ENCODE peak calls at places on chromosomes 5 and 9, in five cellular contexts. H is HFF-Myc, X is AG09309, I is Calu3, R is GM12865. V is an unnamed sample.

GRCh38 chr9:93612796-93613154 is 36.4 kb downstream of the PHF2 start:
- DNase-seq in X (no peak), I (no peak), H (no peak), R (peak), V (peak)

GRCh38 chr9:77015291-77016048 is 4.0 kb upstream of the FOXB2 start:
- DNase-seq in H (no peak), X (no peak), R (no peak), I (no peak), V (peak)

GRCh38 chr5:139186293-139186692 is 11.9 kb downstream of the SIL1 start:
- DNase-seq in I (no peak), X (no peak), H (no peak), R (no peak), V (no peak)

GRCh38 chr5:151881626-151882225 is 42.9 kb downstream of the GLRA1 start:
- DNase-seq in X (no peak), R (no peak), H (no peak), I (no peak), V (no peak)

GRCh38 chr9:120308495-120308894 is 271.5 kb downstream of the CDK5RAP2 start:
- DNase-seq in H (no peak), I (no peak), R (no peak), X (no peak), V (no peak)

GRCh38 chr5:79301046-79301712 is 65.2 kb downstream of the JMY start:
- DNase-seq in X (peak), I (peak), H (peak), R (no peak), V (no peak)

GRCh38 chr5:57718155-57718554 is 235.5 kb upstream of the ACTBL2 start:
- DNase-seq in X (no peak), H (no peak), R (no peak), I (no peak), V (no peak)

GRCh38 chr9:89661956-89662717 is 57.3 kb downstream of the GADD45G start:
- DNase-seq in I (peak), H (peak), X (peak), R (peak), V (no peak)

GRCh38 chr9:91256235-91256634 is 105.5 kb downstream of the AUH start:
- DNase-seq in X (no peak), R (no peak), H (no peak), I (no peak), V (no peak)

GRCh38 chr9:88658311-88658822 is 123.4 kb downstream of the NXNL2 start:
- DNase-seq in H (no peak), R (no peak), X (no peak), I (no peak), V (no peak)

GRCh38 chr9:88659126-88659525 is 124.1 kb downstream of the NXNL2 start:
- DNase-seq in R (no peak), X (no peak), H (no peak), I (no peak), V (no peak)

GRCh38 chr9:88657893-88658292 is 122.9 kb downstream of the NXNL2 start:
- DNase-seq in I (no peak), R (no peak), H (no peak), X (no peak), V (no peak)

GRCh38 chr9:88661759-88662158 is 126.8 kb downstream of the NXNL2 start:
- DNase-seq in X (no peak), I (no peak), R (no peak), H (no peak), V (no peak)

GRCh38 chr9:88660611-88661010 is 125.6 kb downstream of the NXNL2 start:
- DNase-seq in H (no peak), I (peak), X (no peak), R (peak), V (no peak)
- TF ChIP-seq CTCF in H (peak), I (no peak), X (peak), R (peak), V (no peak)

DNA sequence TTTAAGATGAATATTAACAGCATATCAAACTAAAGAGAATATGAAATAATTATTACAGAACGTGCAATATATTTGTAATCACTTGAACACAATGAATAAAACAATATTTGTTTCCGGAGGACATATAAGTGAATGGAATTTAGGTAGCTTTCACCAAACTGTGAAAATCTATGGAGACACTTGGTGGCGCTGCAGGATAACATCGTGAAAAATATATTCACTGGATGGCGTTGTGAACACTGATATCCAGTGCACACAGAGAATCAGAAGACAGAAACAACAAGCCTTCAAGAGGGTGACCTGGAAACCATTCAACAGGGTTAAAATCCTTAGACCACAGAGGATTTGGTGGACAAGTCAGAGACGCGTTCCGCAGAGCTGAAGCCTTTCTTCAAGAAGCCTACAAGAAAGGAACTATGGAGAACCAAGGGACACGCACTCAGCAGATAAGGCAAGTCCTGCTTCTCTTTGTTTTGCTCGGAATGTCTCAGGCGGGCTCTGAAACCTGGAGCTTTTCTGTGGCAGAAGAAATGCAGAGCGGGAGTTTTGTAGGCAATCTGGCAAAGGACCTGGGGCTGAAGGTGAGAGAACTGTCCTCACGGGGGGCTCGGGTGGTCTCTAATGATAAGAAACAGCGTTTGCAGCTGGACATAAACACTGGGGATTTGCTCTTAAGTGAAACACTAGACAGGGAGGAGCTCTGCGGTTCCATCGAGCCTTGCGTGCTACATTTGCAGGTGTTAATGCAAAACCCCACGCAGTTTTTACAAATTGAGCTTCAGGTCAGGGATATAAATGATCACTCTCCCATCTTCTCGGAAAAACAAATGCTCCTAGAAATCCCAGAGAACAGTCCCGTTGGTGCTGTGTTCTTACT is at the start of gene PCDHB11:
- DNase-seq in X (no peak), R (no peak), I (no peak), H (no peak), V (no peak)
- TF ChIP-seq CTCF in X (peak), R (no peak), I (no peak), H (no peak), V (no peak)

DNA sequence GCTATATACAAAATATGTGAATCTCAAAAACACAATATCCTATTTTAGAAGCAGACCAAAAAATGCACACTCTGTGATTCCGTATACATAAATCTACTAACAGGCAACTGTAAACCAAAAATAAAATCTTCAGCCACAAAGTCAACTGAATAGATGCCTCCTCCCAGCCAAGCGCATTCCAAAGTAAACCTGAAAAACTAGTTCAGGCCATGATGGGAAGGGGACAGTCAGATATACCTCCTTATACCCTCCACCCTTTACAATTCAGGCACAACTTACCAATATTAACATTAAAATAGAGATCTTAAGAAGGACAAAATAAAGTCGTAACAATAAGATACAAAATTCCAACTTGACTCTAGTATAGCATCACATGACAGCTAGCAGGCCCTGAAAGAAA is 1604.5 kb upstream of the NUDT12 start:
- DNase-seq in H (no peak), X (no peak), R (no peak), I (no peak), V (no peak)
- TF ChIP-seq CTCF in H (no peak), X (no peak), R (no peak), I (no peak), V (no peak)

GRCh38 chr5:15993934-15994333 is 185.7 kb downstream of the MARCHF11 start:
- DNase-seq in R (no peak), X (no peak), H (no peak), I (no peak), V (no peak)
- TF ChIP-seq CTCF in R (no peak), X (peak), H (peak), I (no peak), V (no peak)

DNA sequence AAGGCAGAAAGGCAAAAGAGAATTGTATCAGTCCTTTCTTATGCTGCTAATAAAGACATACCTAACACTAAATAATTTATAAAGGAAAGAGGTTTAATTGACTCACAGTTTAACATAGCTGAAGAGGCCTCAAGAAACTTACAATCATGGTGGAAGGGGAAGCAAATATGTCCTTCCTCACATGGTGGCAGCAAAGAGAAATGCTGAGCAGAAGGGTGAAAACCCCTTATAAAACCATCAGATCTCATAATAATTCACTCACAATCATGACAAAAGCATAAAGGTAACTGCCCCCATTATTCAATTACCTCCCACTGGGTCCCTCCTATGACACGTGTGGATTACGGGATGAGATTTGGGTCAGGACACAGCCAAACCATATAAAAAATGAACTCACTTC is 312.5 kb upstream of the PTGER4 start:
- DNase-seq in R (no peak), X (no peak), I (no peak), H (no peak), V (no peak)
- TF ChIP-seq CTCF in R (no peak), X (peak), I (no peak), H (no peak), V (no peak)

GRCh38 chr5:10684303-10685086 is 76.5 kb downstream of the DAP start:
- DNase-seq in H (no peak), R (peak), X (no peak), I (no peak), V (peak)
- TF ChIP-seq CTCF in H (no peak), R (peak), X (no peak), I (no peak), V (no peak)

GRCh38 chr9:114855488-114855887 is 49.6 kb upstream of the TNFSF15 start:
- DNase-seq in R (no peak), I (no peak), H (no peak), X (no peak), V (no peak)

GRCh38 chr9:114852050-114852594 is 46.3 kb upstream of the TNFSF15 start:
- DNase-seq in H (no peak), R (no peak), X (peak), I (peak), V (no peak)

GRCh38 chr9:114854736-114855355 is 49.0 kb upstream of the TNFSF15 start:
- DNase-seq in H (no peak), X (no peak), I (no peak), R (no peak), V (no peak)

GRCh38 chr9:114851301-114851700 is 45.5 kb upstream of the TNFSF15 start:
- DNase-seq in H (no peak), I (no peak), X (no peak), R (no peak), V (no peak)

GRCh38 chr9:114853071-114853865 is 47.4 kb upstream of the TNFSF15 start:
- DNase-seq in H (no peak), R (no peak), I (no peak), X (no peak), V (no peak)
- TF ChIP-seq CTCF in H (no peak), R (no peak), I (no peak), X (no peak), V (no peak)

DNA sequence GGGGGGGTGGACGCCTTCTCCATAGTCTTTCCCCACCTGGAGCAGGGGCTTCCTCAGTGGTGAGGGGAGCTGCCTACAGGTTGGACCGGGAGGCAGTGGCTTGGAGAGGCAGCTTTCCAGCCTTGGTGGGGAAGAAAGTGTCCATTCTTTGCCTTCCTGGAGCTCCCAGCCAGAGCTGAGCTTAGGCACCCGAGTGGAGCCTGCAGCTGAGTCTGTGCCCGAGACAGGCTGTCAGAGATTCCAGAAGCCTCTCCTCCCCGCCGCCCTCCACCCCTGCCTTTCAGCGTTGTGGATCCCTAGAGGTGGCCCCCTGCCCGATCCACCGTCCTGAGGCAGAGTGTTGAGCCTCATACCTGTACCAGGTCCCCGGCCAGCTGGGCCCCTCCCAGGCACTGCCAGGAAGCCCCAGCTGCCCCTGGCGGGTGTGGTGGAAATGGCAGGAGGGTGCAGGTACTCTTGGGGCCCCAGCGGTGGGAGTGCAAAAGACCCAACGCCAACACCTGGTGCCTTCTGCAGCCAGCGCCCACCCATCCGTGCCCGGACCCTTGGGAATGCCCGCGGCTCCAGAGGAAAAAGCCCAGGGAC is 112.0 kb downstream of the RXRA start:
- DNase-seq in R (peak), I (no peak), H (no peak), X (no peak), V (no peak)
- TF ChIP-seq CTCF in R (peak), I (no peak), H (no peak), X (no peak), V (no peak)

V was measured in GM10248.